ENCODE peak calls at places on chromosomes 2 and 18, in ten cellular contexts. F is activated CD8-positive, alpha-beta memory T cell treated with anti-CD3 and anti-CD28 coated beads, Interleukin-2, amount 10 ng/mL, durations not matched to agents 7 days and 5 days; P is aorta; V is mucosa of descending colon; Y is activated naive CD8-positive, alpha-beta T cell treated with anti-CD3 and anti-CD28 coated beads, Interleukin-2, amount 10 ng/mL, durations not matched to agents 7 days and 5 days; D is stromal cell of bone marrow; Q is fibroblast of villous mesenchyme; H is dorsolateral prefrontal cortex; X is NCI-H146; J is cardiac muscle cell. N is an unnamed sample.

GRCh38 chr2:48651127-48651526 is 33.5 kb downstream of the GTF2A1L start:
- DNase-seq in J (no peak), H (no peak), Y (no peak), P (no peak), V (no peak), D (peak), Q (peak), X (no peak), F (no peak), N (no peak)

GRCh38 chr2:44120428-44120827 is 48.2 kb upstream of the PPM1B start:
- DNase-seq in D (peak), F (peak), H (no peak), P (no peak), X (no peak), Y (no peak), Q (peak), J (no peak), V (no peak), N (no peak)

GRCh38 chr2:191544511-191545062 is 133.3 kb upstream of the NABP1 start:
- DNase-seq in Y (no peak), D (no peak), P (no peak), V (no peak), J (no peak), F (no peak), Q (no peak), X (no peak), H (no peak), N (no peak)

GRCh38 chr2:205975082-205975949 is 110.7 kb downstream of the INO80D start:
- DNase-seq in V (peak), H (no peak), J (no peak), Q (peak), P (no peak), F (peak), Y (no peak), D (no peak), X (no peak), N (no peak)

GRCh38 chr2:238380785-238381184 is 45.9 kb upstream of the ASB1 start:
- DNase-seq in Y (no peak), Q (peak), P (no peak), D (peak), V (no peak), J (no peak), X (no peak), F (no peak), H (no peak), N (no peak)

GRCh38 chr2:69007603-69008002 is 5.4 kb upstream of the ANTXR1 start:
- DNase-seq in F (no peak), V (no peak), Y (no peak), D (no peak), X (no peak), J (no peak), Q (no peak), H (no peak), P (no peak), N (no peak)

GRCh38 chr2:79670198-79670597 is 157.3 kb downstream of the CTNNA2 start:
- DNase-seq in X (no peak), J (peak), Q (no peak), V (no peak), F (no peak), D (no peak), Y (no peak), P (no peak), H (no peak), N (peak)

GRCh38 chr2:222427606-222428320 is 3.4 kb downstream of the SGPP2 start:
- DNase-seq in F (no peak), X (no peak), Q (no peak), Y (no peak), P (no peak), H (no peak), D (no peak), V (peak), J (no peak), N (no peak)

GRCh38 chr18:79575891-79576685 is 103.5 kb upstream of the CTDP1 start:
- DNase-seq in F (no peak), P (peak), J (no peak), D (no peak), X (peak), V (no peak), Y (peak), H (no peak), Q (peak), N (peak)

GRCh38 chr2:2464095-2464494 is 133.0 kb upstream of the MYT1L start:
- DNase-seq in V (no peak), H (no peak), D (no peak), Q (no peak), J (peak), P (no peak), F (no peak), X (peak), Y (no peak), N (no peak)

GRCh38 chr2:59885536-59885935 is 667.9 kb downstream of the BCL11A start:
- DNase-seq in D (no peak), Y (peak), J (no peak), F (no peak), Q (no peak), P (no peak), V (no peak), X (no peak), H (no peak), N (no peak)

GRCh38 chr2:173881466-173881865 is 83.7 kb downstream of the SP3 start:
- DNase-seq in H (no peak), Y (no peak), X (peak), D (no peak), F (no peak), Q (peak), V (peak), J (peak), P (peak), N (no peak)

GRCh38 chr2:708667-709066 is 31.5 kb upstream of the TMEM18 start:
- DNase-seq in D (no peak), Q (no peak), F (no peak), V (no peak), P (no peak), H (no peak), X (no peak), J (no peak), Y (no peak), N (no peak)

GRCh38 chr2:43759195-43759594 is 14.6 kb upstream of the DYNC2LI1 start:
- DNase-seq in F (no peak), P (no peak), X (no peak), V (no peak), Q (peak), J (no peak), D (peak), H (no peak), Y (no peak), N (no peak)

GRCh38 chr2:50746526-50746925 is 285.4 kb downstream of the NRXN1 start:
- DNase-seq in J (peak), F (no peak), Q (no peak), H (no peak), D (no peak), P (no peak), X (no peak), Y (no peak), V (peak), N (no peak)

GRCh38 chr18:56168049-56168781 is 470.2 kb downstream of the TXNL1 start:
- DNase-seq in P (peak), V (no peak), F (no peak), D (peak), Q (peak), H (no peak), X (no peak), J (no peak), Y (no peak), N (no peak)

GRCh38 chr18:13577091-13577697 is 149.2 kb downstream of the FAM210A start:
- DNase-seq in F (peak), X (no peak), J (no peak), Y (no peak), D (peak), V (no peak), P (no peak), H (no peak), Q (peak), N (no peak)

GRCh38 chr2:105843797-105844374 is 99.2 kb downstream of the NCK2 start:
- DNase-seq in D (no peak), Y (no peak), V (no peak), X (no peak), P (no peak), J (no peak), Q (no peak), F (peak), H (no peak), N (no peak)

GRCh38 chr2:160029270-160029628 is 33.2 kb downstream of the PLA2R1 start:
- DNase-seq in P (no peak), H (no peak), Y (no peak), V (no peak), F (no peak), Q (no peak), X (no peak), J (no peak), D (no peak), N (no peak)

GRCh38 chr18:36633961-36634412 is 194.8 kb downstream of the TPGS2 start:
- DNase-seq in F (no peak), J (no peak), P (no peak), X (peak), D (no peak), H (no peak), Q (no peak), Y (no peak), V (no peak), N (no peak)

GRCh38 chr2:74671479-74671878 is 17.4 kb downstream of the SEMA4F start:
- DNase-seq in P (no peak), X (no peak), D (no peak), J (no peak), Y (no peak), V (no peak), Q (peak), F (no peak), H (no peak), N (no peak)

GRCh38 chr18:46480187-46480586 is 176.8 kb downstream of the LOXHD1 start:
- DNase-seq in Y (no peak), V (no peak), F (no peak), Q (no peak), J (no peak), D (no peak), P (no peak), H (no peak), X (no peak), N (no peak)